ENCODE peak calls at places on chromosome 4, in four cellular contexts. One of them, this sample, is unnamed.

GRCh38 chr4:136078971-136079370 is 1453.3 kb downstream of the PCDH18 start:
- DNase-seq in esophagus squamous epithelium: no peak
- DNase-seq in uterus: no peak
- DNase-seq in heart left ventricle: no peak
- DNase-seq in this sample: no peak

GRCh38 chr4:27714073-27714472 is 853.4 kb downstream of the STIM2 start:
- DNase-seq in esophagus squamous epithelium: no peak
- DNase-seq in uterus: no peak
- DNase-seq in heart left ventricle: no peak
- DNase-seq in this sample: no peak

GRCh38 chr4:14059006-14059405 is 431.5 kb upstream of the BOD1L1 start:
- DNase-seq in esophagus squamous epithelium: no peak
- DNase-seq in uterus: no peak
- DNase-seq in heart left ventricle: no peak
- DNase-seq in this sample: no peak

GRCh38 chr4:182576609-182577289 is 333.5 kb downstream of the TENM3 start:
- DNase-seq in esophagus squamous epithelium: no peak
- DNase-seq in uterus: no peak
- DNase-seq in heart left ventricle: no peak
- DNase-seq in this sample: no peak

GRCh38 chr4:102022343-102022742 is 231.8 kb downstream of the BANK1 start:
- DNase-seq in esophagus squamous epithelium: no peak
- DNase-seq in uterus: no peak
- DNase-seq in heart left ventricle: no peak
- DNase-seq in this sample: no peak

GRCh38 chr4:110630621-110631402 is 7.9 kb upstream of the PITX2 start:
- DNase-seq in esophagus squamous epithelium: no peak
- DNase-seq in uterus: no peak
- DNase-seq in heart left ventricle: no peak
- DNase-seq in this sample: peak

GRCh38 chr4:85824166-85824945 is 349.4 kb downstream of the ARHGAP24 start:
- DNase-seq in esophagus squamous epithelium: no peak
- DNase-seq in uterus: no peak
- DNase-seq in heart left ventricle: no peak
- DNase-seq in this sample: no peak

GRCh38 chr4:53702334-53703266 is 111.3 kb upstream of the LNX1 start:
- DNase-seq in esophagus squamous epithelium: no peak
- DNase-seq in uterus: peak
- DNase-seq in heart left ventricle: peak
- DNase-seq in this sample: peak

GRCh38 chr4:18976884-18977283 is 955.3 kb upstream of the LCORL start:
- DNase-seq in esophagus squamous epithelium: no peak
- DNase-seq in uterus: no peak
- DNase-seq in heart left ventricle: no peak
- DNase-seq in this sample: no peak

GRCh38 chr4:158122501-158122900 is 50.3 kb downstream of the GASK1B start:
- DNase-seq in esophagus squamous epithelium: no peak
- DNase-seq in uterus: no peak
- DNase-seq in heart left ventricle: no peak
- DNase-seq in this sample: no peak

GRCh38 chr4:64251779-64252178 is 157.5 kb downstream of the TECRL start:
- DNase-seq in esophagus squamous epithelium: no peak
- DNase-seq in uterus: no peak
- DNase-seq in heart left ventricle: no peak
- DNase-seq in this sample: no peak

GRCh38 chr4:48254381-48255072 is 15.1 kb downstream of the TEC start:
- DNase-seq in esophagus squamous epithelium: no peak
- DNase-seq in uterus: peak
- DNase-seq in heart left ventricle: no peak
- DNase-seq in this sample: no peak

GRCh38 chr4:178351185-178351584 is 908.9 kb upstream of the AGA start:
- DNase-seq in esophagus squamous epithelium: no peak
- DNase-seq in uterus: no peak
- DNase-seq in heart left ventricle: no peak
- DNase-seq in this sample: no peak

GRCh38 chr4:32680946-32681345 is 1960.8 kb downstream of the PCDH7 start:
- DNase-seq in esophagus squamous epithelium: no peak
- DNase-seq in uterus: no peak
- DNase-seq in heart left ventricle: no peak
- DNase-seq in this sample: no peak

GRCh38 chr4:48016141-48017107 is at the start of the genes CNGA1 and NIPAL1:
- DNase-seq in esophagus squamous epithelium: peak
- DNase-seq in uterus: peak
- DNase-seq in heart left ventricle: peak
- DNase-seq in this sample: peak

GRCh38 chr4:184347251-184348239 is 126.8 kb downstream of the IRF2 start:
- DNase-seq in esophagus squamous epithelium: no peak
- DNase-seq in uterus: no peak
- DNase-seq in heart left ventricle: peak
- DNase-seq in this sample: peak

GRCh38 chr4:164904941-164905340 is 28.0 kb downstream of the APELA start:
- DNase-seq in esophagus squamous epithelium: no peak
- DNase-seq in uterus: no peak
- DNase-seq in heart left ventricle: no peak
- DNase-seq in this sample: no peak

GRCh38 chr4:174580597-174580996 is 58.3 kb upstream of the HPGD start:
- DNase-seq in esophagus squamous epithelium: no peak
- DNase-seq in uterus: no peak
- DNase-seq in heart left ventricle: no peak
- DNase-seq in this sample: no peak

GRCh38 chr4:91113130-91113706 is 986.0 kb downstream of the CCSER1 start:
- DNase-seq in esophagus squamous epithelium: no peak
- DNase-seq in uterus: no peak
- DNase-seq in heart left ventricle: no peak
- DNase-seq in this sample: no peak

GRCh38 chr4:147195386-147195785 is 249.7 kb upstream of the TTC29 start:
- DNase-seq in esophagus squamous epithelium: no peak
- DNase-seq in uterus: no peak
- DNase-seq in heart left ventricle: no peak
- DNase-seq in this sample: no peak

GRCh38 chr4:743463-744211 is 38.0 kb downstream of the PCGF3 start:
- DNase-seq in esophagus squamous epithelium: no peak
- DNase-seq in uterus: no peak
- DNase-seq in heart left ventricle: no peak
- DNase-seq in this sample: no peak

GRCh38 chr4:16705341-16705740 is 193.1 kb downstream of the LDB2 start:
- DNase-seq in esophagus squamous epithelium: no peak
- DNase-seq in uterus: no peak
- DNase-seq in heart left ventricle: no peak
- DNase-seq in this sample: no peak

GRCh38 chr4:85658766-85659439 is 184.0 kb downstream of the ARHGAP24 start:
- DNase-seq in esophagus squamous epithelium: no peak
- DNase-seq in uterus: no peak
- DNase-seq in heart left ventricle: no peak
- DNase-seq in this sample: no peak

GRCh38 chr4:139171878-139172691 is 4.9 kb downstream of the ELF2 start:
- DNase-seq in esophagus squamous epithelium: no peak
- DNase-seq in uterus: no peak
- DNase-seq in heart left ventricle: no peak
- DNase-seq in this sample: no peak

GRCh38 chr4:46124773-46125172 is 919 bp upstream of the GABRG1 start:
- DNase-seq in esophagus squamous epithelium: no peak
- DNase-seq in uterus: no peak
- DNase-seq in heart left ventricle: no peak
- DNase-seq in this sample: peak

GRCh38 chr4:102223461-102223860 is 121.8 kb downstream of the SLC39A8 start:
- DNase-seq in esophagus squamous epithelium: no peak
- DNase-seq in uterus: no peak
- DNase-seq in heart left ventricle: no peak
- DNase-seq in this sample: no peak

DNA sequence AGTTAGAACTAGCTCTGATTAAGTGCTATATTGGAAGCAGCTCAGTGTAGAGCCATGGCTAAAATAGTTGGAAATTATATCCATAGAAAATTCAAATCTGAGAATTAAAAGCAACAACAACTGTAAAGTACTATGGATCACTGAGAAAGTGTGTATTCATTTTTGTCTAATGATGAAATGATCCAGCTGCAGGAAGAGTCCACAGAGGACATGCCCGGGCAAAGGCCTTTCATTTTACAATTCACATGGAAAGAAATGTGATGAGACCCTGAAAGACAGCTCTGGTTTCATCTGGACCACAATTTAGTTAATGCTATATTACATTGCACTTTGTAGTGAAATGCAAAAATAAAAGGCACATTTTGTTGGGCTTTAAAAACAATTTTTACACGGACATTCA is 196.8 kb upstream of the FAT1 start:
- DNase-seq in esophagus squamous epithelium: no peak
- DNase-seq in uterus: no peak
- DNase-seq in heart left ventricle: no peak
- DNase-seq in this sample: no peak
- TF ChIP-seq POLR2A in esophagus squamous epithelium: no peak
- TF ChIP-seq POLR2A in uterus: no peak
- TF ChIP-seq POLR2A in heart left ventricle: no peak
- TF ChIP-seq POLR2A in this sample: no peak

GRCh38 chr4:76689079-76689817 is 208.7 kb downstream of the SOWAHB start:
- DNase-seq in esophagus squamous epithelium: no peak
- DNase-seq in uterus: peak
- DNase-seq in heart left ventricle: peak
- DNase-seq in this sample: no peak

GRCh38 chr4:76690906-76691275 is 207.1 kb downstream of the SOWAHB start:
- DNase-seq in esophagus squamous epithelium: no peak
- DNase-seq in uterus: no peak
- DNase-seq in heart left ventricle: no peak
- DNase-seq in this sample: no peak

GRCh38 chr4:76691767-76692689 is 205.9 kb downstream of the SOWAHB start:
- DNase-seq in esophagus squamous epithelium: no peak
- DNase-seq in uterus: no peak
- DNase-seq in heart left ventricle: no peak
- DNase-seq in this sample: no peak

GRCh38 chr4:76688737-76689078 is 209.2 kb downstream of the SOWAHB start:
- DNase-seq in esophagus squamous epithelium: no peak
- DNase-seq in uterus: no peak
- DNase-seq in heart left ventricle: no peak
- DNase-seq in this sample: no peak

DNA sequence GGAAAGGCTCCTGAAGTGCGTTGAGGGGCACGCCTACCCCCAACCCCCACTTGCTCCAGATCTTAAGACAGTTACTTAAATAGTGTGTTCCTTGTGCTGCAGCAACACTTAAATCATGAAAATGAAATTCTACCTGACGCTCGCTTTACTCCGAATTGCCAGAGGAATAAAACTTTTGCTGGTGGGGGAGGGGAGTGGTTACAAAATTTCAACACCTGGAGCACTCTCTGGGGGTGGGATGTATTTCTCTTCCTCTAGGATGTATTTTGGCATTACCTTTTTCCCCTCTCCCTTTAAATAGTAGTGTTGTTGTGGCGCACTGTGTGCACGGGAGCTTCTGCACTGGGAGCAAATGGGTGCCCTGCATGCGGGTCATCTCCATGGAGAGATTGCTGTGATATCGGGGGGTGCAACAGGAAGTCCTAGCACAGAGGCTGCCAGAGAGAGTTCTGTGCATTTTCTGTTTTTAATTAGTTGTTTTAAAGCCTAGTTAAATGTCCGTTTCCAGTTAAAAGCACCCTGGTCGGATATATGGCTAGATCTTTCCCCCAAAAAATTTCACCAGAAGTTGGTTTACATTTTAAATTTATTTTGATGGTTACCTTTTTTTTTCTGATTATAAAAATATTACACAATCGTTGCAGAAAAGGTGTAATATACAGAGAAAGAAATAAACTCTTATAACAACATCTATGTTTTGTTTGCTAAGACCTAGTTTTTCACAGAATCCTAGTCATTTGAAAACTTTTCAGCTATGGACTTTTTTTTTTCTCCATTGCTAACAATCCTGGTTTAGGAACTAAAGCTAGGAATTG is 207.6 kb downstream of the SOWAHB start:
- DNase-seq in esophagus squamous epithelium: no peak
- DNase-seq in uterus: no peak
- DNase-seq in heart left ventricle: no peak
- DNase-seq in this sample: no peak
- H3K4me3 ChIP-seq in esophagus squamous epithelium: peak
- H3K4me3 ChIP-seq in uterus: peak
- H3K4me3 ChIP-seq in heart left ventricle: peak
- H3K4me3 ChIP-seq in this sample: no peak

DNA sequence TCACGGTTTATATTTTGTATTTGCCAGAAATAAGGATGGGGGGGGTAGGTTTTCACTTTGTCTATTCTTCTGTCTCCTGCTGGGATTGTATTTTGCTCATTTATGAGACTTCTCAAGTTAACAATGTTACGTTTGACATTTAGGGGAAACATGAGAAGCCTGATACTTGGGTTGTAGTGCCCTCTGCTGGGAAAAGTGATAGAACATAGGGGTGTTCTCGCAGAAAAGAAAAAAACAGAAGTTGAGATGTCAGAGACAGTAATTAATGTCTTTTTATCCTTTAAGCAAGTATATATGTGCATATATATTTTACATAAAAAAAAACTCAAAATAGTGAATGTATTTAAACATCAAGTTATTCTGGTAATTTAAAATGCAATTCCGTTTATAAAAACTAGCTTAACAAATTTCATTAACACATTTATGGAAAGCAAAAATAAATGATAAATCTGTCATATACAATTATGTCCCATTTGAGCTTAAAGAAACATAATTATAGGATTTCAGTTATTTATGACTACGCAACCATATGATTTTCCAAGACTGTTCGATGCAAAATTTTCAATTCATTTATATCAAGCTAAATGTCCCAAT is 46.0 kb upstream of the TMPRSS11F start:
- DNase-seq in esophagus squamous epithelium: no peak
- DNase-seq in uterus: no peak
- DNase-seq in heart left ventricle: no peak
- DNase-seq in this sample: no peak
- TF ChIP-seq CTCF in esophagus squamous epithelium: peak
- TF ChIP-seq CTCF in uterus: peak
- TF ChIP-seq CTCF in heart left ventricle: peak
- TF ChIP-seq CTCF in this sample: no peak

DNA sequence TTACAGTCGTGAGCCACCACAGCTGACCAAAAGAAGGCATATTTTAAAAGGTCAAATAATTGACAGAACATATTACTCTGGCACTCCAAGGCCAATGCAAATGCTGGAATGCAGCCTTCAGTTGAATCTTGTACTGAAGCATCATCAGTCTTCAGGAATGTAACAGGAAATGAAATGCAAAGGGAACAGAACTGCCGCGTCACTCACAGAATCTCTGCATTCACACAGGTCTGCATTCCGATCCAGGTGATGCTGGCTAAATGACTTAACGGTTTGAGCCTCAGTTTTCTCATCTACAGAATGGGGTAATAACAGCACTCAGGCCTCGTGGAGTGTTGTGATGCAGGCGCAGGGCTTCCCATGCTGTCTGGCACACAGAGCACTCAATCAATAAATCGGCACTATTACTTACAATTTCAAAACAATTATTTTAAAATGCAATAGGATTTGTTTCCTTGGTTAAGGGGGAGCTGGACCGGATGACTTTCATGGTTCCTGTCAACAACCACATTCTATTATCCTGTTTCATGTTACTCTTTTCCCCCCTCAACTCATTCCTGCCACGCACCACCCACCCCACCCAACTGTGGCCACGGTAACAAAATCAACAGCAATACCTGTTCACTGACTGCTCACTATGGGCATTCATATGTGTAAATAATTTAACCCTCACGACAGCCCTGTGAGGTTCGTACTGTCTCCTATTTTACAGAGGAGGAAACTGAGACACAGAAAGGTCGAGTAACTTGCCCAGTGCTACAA is 32.5 kb downstream of the IGFBP7 start:
- DNase-seq in esophagus squamous epithelium: no peak
- DNase-seq in uterus: no peak
- DNase-seq in heart left ventricle: no peak
- DNase-seq in this sample: no peak
- TF ChIP-seq POLR2A in esophagus squamous epithelium: no peak
- TF ChIP-seq POLR2A in uterus: no peak
- TF ChIP-seq POLR2A in heart left ventricle: no peak
- TF ChIP-seq POLR2A in this sample: no peak

This sample was measured in lower leg skin.